ENCODE peak calls at places on chromosomes 11 and 22, in six cellular contexts. Z is NCI-H748 treated with DMSO at 0.1 percent for 48 hours; Y is stomach; N is HT-29; B is B cell; O is stimulated activated CD4-positive, alpha-beta T cell treated with anti-CD3 and anti-CD28 coated beads, Interleukin-1b, Interleukin-23, amount 100 ng/mL, for 24 hours. J is an unnamed sample.

GRCh38 chr11:69700278-69701140 is 3.3 kb downstream of the FGF19 start:
- DNase-seq in O (no peak), Y (peak), Z (peak), B (no peak), N (peak), J (peak)

GRCh38 chr11:46210133-46210636 is 67.3 kb upstream of the CREB3L1 start:
- DNase-seq in Z (no peak), N (no peak), B (no peak), Y (no peak), O (no peak), J (no peak)

GRCh38 chr11:34972892-34973291 is 56.5 kb downstream of the PDHX start:
- DNase-seq in Y (no peak), O (no peak), N (no peak), Z (no peak), B (no peak), J (no peak)

GRCh38 chr11:33475999-33476398 is 218.8 kb downstream of the HIPK3 start:
- DNase-seq in Y (peak), B (no peak), Z (peak), O (no peak), N (peak), J (no peak)

GRCh38 chr11:109940816-109941215 is 152.4 kb upstream of the ZC3H12C start:
- DNase-seq in N (no peak), B (no peak), O (no peak), Y (no peak), Z (no peak), J (no peak)

GRCh38 chr11:35373284-35373933 is 45.9 kb downstream of the SLC1A2 start:
- DNase-seq in N (peak), O (no peak), Z (no peak), Y (peak), B (no peak), J (no peak)

GRCh38 chr22:21587803-21588611 is 20.5 kb downstream of the UBE2L3 start:
- DNase-seq in O (peak), B (peak), N (no peak), Y (no peak), Z (no peak), J (no peak)

GRCh38 chr11:86383314-86383713 is 8.6 kb downstream of the CCDC81 start:
- DNase-seq in Z (no peak), B (no peak), N (no peak), Y (no peak), O (no peak), J (no peak)

GRCh38 chr11:34214961-34215805 is 109.8 kb downstream of the NAT10 start:
- DNase-seq in B (no peak), Y (no peak), N (no peak), Z (no peak), O (peak), J (no peak)

GRCh38 chr22:44574057-44574456 is 76.0 kb upstream of the RTL6 start:
- DNase-seq in B (no peak), Z (no peak), O (no peak), Y (peak), N (no peak), J (no peak)

GRCh38 chr11:132337819-132338416 is 967.5 kb downstream of the NTM start:
- DNase-seq in Y (no peak), B (no peak), O (no peak), N (no peak), Z (no peak), J (no peak)

GRCh38 chr22:20117656-20118571 is 888 bp upstream of the TRMT2A start:
- DNase-seq in Y (no peak), O (peak), B (peak), Z (no peak), N (peak), J (no peak)

GRCh38 chr22:44638966-44639739 is 62.9 kb upstream of the PRR5 start:
- DNase-seq in Z (no peak), N (no peak), O (no peak), Y (no peak), B (no peak), J (no peak)

GRCh38 chr11:111565111-111565720 is 24.7 kb downstream of the LAYN start:
- DNase-seq in Y (peak), O (peak), Z (peak), B (peak), N (peak), J (peak)

GRCh38 chr11:612201-612960 is 3.4 kb downstream of the IRF7 start:
- DNase-seq in N (peak), Y (peak), Z (no peak), O (no peak), B (no peak), J (peak)

GRCh38 chr11:117998664-117999353 is 12.6 kb downstream of the IL10RA start:
- DNase-seq in Z (no peak), N (no peak), O (no peak), B (no peak), Y (no peak), J (no peak)

GRCh38 chr22:21022955-21023614 is 8.1 kb downstream of the P2RX6 start:
- DNase-seq in Y (no peak), B (peak), N (no peak), Z (no peak), O (no peak), J (no peak)

GRCh38 chr22:42791721-42792452 is 65.2 kb downstream of the ARFGAP3 start:
- DNase-seq in Z (no peak), B (no peak), N (no peak), O (no peak), Y (no peak), J (no peak)

GRCh38 chr11:1879941-1880720 is 11.6 kb downstream of the PRR33 start:
- DNase-seq in O (no peak), N (no peak), Z (no peak), B (peak), Y (no peak), J (no peak)

GRCh38 chr11:132158091-132158490 is 787.7 kb downstream of the NTM start:
- DNase-seq in Y (peak), B (no peak), O (no peak), Z (peak), N (peak), J (peak)

GRCh38 chr11:61111786-61112517 is 9.7 kb downstream of the CD5 start:
- DNase-seq in B (no peak), Y (no peak), O (peak), Z (no peak), N (no peak), J (no peak)

GRCh38 chr11:20599424-20600346 is at the start of gene SLC6A5:
- DNase-seq in O (no peak), N (peak), Z (no peak), B (no peak), Y (no peak), J (no peak)

GRCh38 chr22:31742115-31742514 is 7.8 kb downstream of the PRR14L start:
- DNase-seq in B (no peak), Y (no peak), N (no peak), Z (no peak), O (no peak), J (no peak)

GRCh38 chr11:112279901-112280267 is 19.2 kb upstream of the PLET1 start:
- DNase-seq in Z (peak), N (peak), Y (peak), B (peak), O (peak), J (no peak)

GRCh38 chr11:121249039-121249663 is 43.4 kb upstream of the SC5D start:
- DNase-seq in Z (peak), O (no peak), B (peak), Y (no peak), N (peak), J (no peak)

GRCh38 chr22:20431520-20432237 is 5.9 kb downstream of the SCARF2 start:
- DNase-seq in N (no peak), Y (no peak), Z (no peak), B (peak), O (no peak), J (no peak)

GRCh38 chr11:96073536-96073935 is 149.6 kb upstream of the MTMR2 start:
- DNase-seq in Y (no peak), N (peak), Z (no peak), B (no peak), O (no peak), J (no peak)

GRCh38 chr11:57751676-57752253 is at the start of gene BTBD18:
- DNase-seq in B (peak), Z (peak), O (no peak), N (peak), Y (peak), J (peak)

GRCh38 chr22:20418211-20418788 is 19.3 kb downstream of the SCARF2 start:
- DNase-seq in N (peak), Y (peak), O (peak), B (peak), Z (peak), J (peak)

GRCh38 chr11:29333993-29334780 is 682.6 kb downstream of the KCNA4 start:
- DNase-seq in Y (no peak), Z (peak), B (no peak), N (peak), O (no peak), J (no peak)

GRCh38 chr11:125593113-125593761 is 585 bp downstream of the STT3A start:
- DNase-seq in O (no peak), N (peak), B (no peak), Y (no peak), Z (peak), J (peak)

J was measured in NCI-H510A.